ENCODE peak calls at places on chromosomes 1 and 21, in six cellular contexts. W is neuronal stem cell, C is globus pallidus, O is DMS 273 treated with DMSO at 0.1 percent for 48 hours, A is EH, K is HTR-8/SVneo. P is an unnamed sample.

GRCh38 chr1:40820251-40820797 is 36.7 kb downstream of the KCNQ4 start:
- DNase-seq in W (no peak), C (peak), O (no peak), A (peak), K (no peak), P (no peak)

GRCh38 chr1:206075786-206076725 is 23.1 kb downstream of the RHEX start:
- DNase-seq in W (no peak), C (no peak), O (no peak), A (peak), K (no peak), P (no peak)

GRCh38 chr1:248521856-248522255 is 14.0 kb downstream of the OR2G6 start:
- DNase-seq in W (no peak), C (no peak), O (no peak), A (no peak), K (no peak), P (no peak)

GRCh38 chr1:10471411-10472219 is 714 bp downstream of the DFFA start:
- DNase-seq in W (no peak), C (no peak), O (no peak), A (peak), K (no peak), P (no peak)

GRCh38 chr1:25462732-25463131 is 32.0 kb downstream of the MACO1 start:
- DNase-seq in W (no peak), C (no peak), O (no peak), A (no peak), K (no peak), P (no peak)

GRCh38 chr1:192445849-192446489 is 129.2 kb downstream of the RGS21 start:
- DNase-seq in W (peak), C (peak), O (no peak), A (peak), K (no peak), P (no peak)

GRCh38 chr1:48627467-48627866 is 149.2 kb downstream of the BEND5 start:
- DNase-seq in W (no peak), C (no peak), O (no peak), A (no peak), K (no peak), P (no peak)

GRCh38 chr1:26190373-26190987 is at the start of gene CATSPER4:
- DNase-seq in W (peak), C (no peak), O (no peak), A (peak), K (peak), P (no peak)

GRCh38 chr1:39652105-39652504 is 12.7 kb upstream of the HEYL start:
- DNase-seq in W (no peak), C (no peak), O (no peak), A (no peak), K (no peak), P (no peak)

GRCh38 chr1:84687703-84688460 is 2.4 kb downstream of the SSX2IP start:
- DNase-seq in W (no peak), C (no peak), O (no peak), A (peak), K (no peak), P (no peak)

GRCh38 chr1:219833214-219833816 is 95.0 kb downstream of the SLC30A10 start:
- DNase-seq in W (no peak), C (no peak), O (no peak), A (no peak), K (no peak), P (no peak)

GRCh38 chr1:247448107-247448778 is 9.7 kb downstream of the OR2B11 start:
- DNase-seq in W (peak), C (peak), O (no peak), A (peak), K (peak), P (no peak)

GRCh38 chr1:236471653-236472052 is 52.1 kb upstream of the LGALS8 start:
- DNase-seq in W (no peak), C (no peak), O (peak), A (no peak), K (no peak), P (no peak)

GRCh38 chr1:31295874-31296485 is 608 bp downstream of the SNRNP40 start:
- DNase-seq in W (no peak), C (no peak), O (no peak), A (no peak), K (no peak), P (no peak)

GRCh38 chr21:26966360-26966977 is 419 bp downstream of the ADAMTS5 start:
- DNase-seq in W (no peak), C (no peak), O (no peak), A (peak), K (no peak), P (peak)

GRCh38 chr21:42997053-42997452 is 22.7 kb downstream of the PKNOX1 start:
- DNase-seq in W (no peak), C (no peak), O (no peak), A (peak), K (no peak), P (no peak)

GRCh38 chr1:94531664-94532063 is 9.9 kb downstream of the F3 start:
- DNase-seq in W (no peak), C (no peak), O (no peak), A (no peak), K (no peak), P (no peak)

GRCh38 chr21:41536076-41536826 is 28.3 kb upstream of the TMPRSS2 start:
- DNase-seq in W (no peak), C (no peak), O (no peak), A (no peak), K (no peak), P (no peak)

GRCh38 chr1:43529206-43529731 is 1.4 kb upstream of the PTPRF start:
- DNase-seq in W (peak), C (peak), O (peak), A (peak), K (peak), P (no peak)

GRCh38 chr1:40830419-40830943 is 31.7 kb downstream of the CITED4 start:
- DNase-seq in W (no peak), C (no peak), O (no peak), A (no peak), K (no peak), P (no peak)

GRCh38 chr1:171366816-171367215 is 52.8 kb downstream of the FMO4 start:
- DNase-seq in W (no peak), C (no peak), O (no peak), A (no peak), K (no peak), P (no peak)

GRCh38 chr1:61083799-61084385 is 1.5 kb downstream of the NFIA start:
- DNase-seq in W (no peak), C (peak), O (no peak), A (no peak), K (no peak), P (no peak)

GRCh38 chr1:19361231-19362147 is 49.4 kb downstream of the SLC66A1 start:
- DNase-seq in W (no peak), C (no peak), O (no peak), A (peak), K (no peak), P (peak)

GRCh38 chr1:228502522-228502921 is 15.3 kb downstream of the RNF187 start:
- DNase-seq in W (no peak), C (no peak), O (no peak), A (no peak), K (no peak), P (no peak)

GRCh38 chr1:57474097-57474750 is 50.4 kb upstream of the DAB1 start:
- DNase-seq in W (no peak), C (no peak), O (no peak), A (peak), K (peak), P (no peak)

GRCh38 chr21:44897326-44898010 is 23.2 kb downstream of the ITGB2 start:
- DNase-seq in W (no peak), C (no peak), O (no peak), A (no peak), K (no peak), P (no peak)